ENCODE peak calls at places on chromosomes 12 and 14, in ten cellular contexts. S is neuronal stem cell, M is AG09319, H is NCI-H1092 treated with DMSO at 0.1 percent for 48 hours, F is T-helper 9 cell, Q is DMS 273 treated with DMSO at 0.1 percent for 48 hours, L is ovary, G is glutamatergic neuron, N is right cardiac atrium, B is choroid plexus epithelial cell. E is an unnamed sample.

GRCh38 chr14:73973497-73973896 is 23.4 kb downstream of the COQ6 start:
- DNase-seq in S (no peak), M (no peak), H (no peak), F (no peak), Q (no peak), L (no peak), G (no peak), N (no peak), B (no peak), E (no peak)

GRCh38 chr12:49937639-49938300 is 12.8 kb upstream of the AQP2 start:
- DNase-seq in S (no peak), M (no peak), H (no peak), F (no peak), Q (no peak), L (no peak), G (no peak), N (no peak), B (no peak), E (no peak)

GRCh38 chr12:129887047-129887568 is 16.7 kb downstream of the TMEM132D start:
- DNase-seq in S (no peak), M (no peak), H (peak), F (no peak), Q (no peak), L (no peak), G (peak), N (no peak), B (peak), E (no peak)

GRCh38 chr12:25025260-25025659 is 76.4 kb upstream of the BCAT1 start:
- DNase-seq in S (peak), M (no peak), H (no peak), F (no peak), Q (no peak), L (no peak), G (no peak), N (no peak), B (no peak), E (no peak)

GRCh38 chr12:55705802-55706402 is 1.8 kb downstream of the ITGA7 start:
- DNase-seq in S (no peak), M (no peak), H (no peak), F (peak), Q (no peak), L (no peak), G (no peak), N (peak), B (no peak), E (no peak)

GRCh38 chr14:37278673-37279538 is 81.2 kb downstream of the MIPOL1 start:
- DNase-seq in S (no peak), M (no peak), H (no peak), F (no peak), Q (no peak), L (no peak), G (no peak), N (no peak), B (no peak), E (no peak)

GRCh38 chr12:124264089-124264795 is 30.7 kb upstream of the RFLNA start:
- DNase-seq in S (no peak), M (no peak), H (no peak), F (no peak), Q (no peak), L (no peak), G (no peak), N (no peak), B (no peak), E (no peak)

GRCh38 chr14:94225460-94225989 is 51.4 kb downstream of the PPP4R4 start:
- DNase-seq in S (no peak), M (no peak), H (no peak), F (no peak), Q (no peak), L (no peak), G (no peak), N (no peak), B (no peak), E (no peak)

GRCh38 chr14:88168498-88169165 is 154.4 kb downstream of the KCNK10 start:
- DNase-seq in S (no peak), M (no peak), H (peak), F (peak), Q (no peak), L (no peak), G (peak), N (no peak), B (peak), E (peak)

GRCh38 chr12:114480309-114481199 is 74.6 kb upstream of the TBX5 start:
- DNase-seq in S (no peak), M (no peak), H (no peak), F (no peak), Q (no peak), L (no peak), G (no peak), N (no peak), B (peak), E (no peak)

GRCh38 chr14:26621807-26622560 is 24.2 kb upstream of the NOVA1 start:
- DNase-seq in S (peak), M (no peak), H (no peak), F (no peak), Q (no peak), L (no peak), G (no peak), N (no peak), B (peak), E (no peak)

GRCh38 chr12:53999596-54000104 is 311 bp upstream of the HOXC9 start:
- DNase-seq in S (no peak), M (no peak), H (peak), F (no peak), Q (no peak), L (peak), G (peak), N (no peak), B (no peak), E (no peak)

GRCh38 chr12:17216156-17216555 is 610.2 kb upstream of the LMO3 start:
- DNase-seq in S (no peak), M (no peak), H (no peak), F (no peak), Q (no peak), L (no peak), G (no peak), N (no peak), B (no peak), E (no peak)

GRCh38 chr12:78914859-78915331 is 50.3 kb downstream of the SYT1 start:
- DNase-seq in S (no peak), M (no peak), H (no peak), F (no peak), Q (no peak), L (no peak), G (no peak), N (no peak), B (no peak), E (no peak)

GRCh38 chr14:29857545-29857944 is 70.1 kb downstream of the PRKD1 start:
- DNase-seq in S (no peak), M (no peak), H (no peak), F (no peak), Q (no peak), L (no peak), G (no peak), N (no peak), B (peak), E (no peak)

GRCh38 chr12:56682323-56682722 is 5.8 kb downstream of the PTGES3 start:
- DNase-seq in S (no peak), M (no peak), H (no peak), F (no peak), Q (no peak), L (no peak), G (no peak), N (peak), B (no peak), E (no peak)

GRCh38 chr12:16030729-16031128 is 119.6 kb downstream of the DERA start:
- DNase-seq in S (no peak), M (no peak), H (no peak), F (no peak), Q (no peak), L (no peak), G (no peak), N (no peak), B (peak), E (no peak)

GRCh38 chr14:103356151-103356766 is 22.2 kb downstream of the EIF5 start:
- DNase-seq in S (no peak), M (no peak), H (no peak), F (no peak), Q (no peak), L (no peak), G (no peak), N (no peak), B (peak), E (no peak)

GRCh38 chr12:87165733-87166375 is 863.3 kb downstream of the C12orf50 start:
- DNase-seq in S (no peak), M (no peak), H (no peak), F (no peak), Q (no peak), L (no peak), G (no peak), N (no peak), B (no peak), E (no peak)

GRCh38 chr12:77049767-77050353 is 15.5 kb downstream of the E2F7 start:
- DNase-seq in S (peak), M (peak), H (peak), F (no peak), Q (peak), L (no peak), G (no peak), N (no peak), B (peak), E (peak)

GRCh38 chr12:75471928-75472865 is 8.4 kb upstream of the GLIPR1 start:
- DNase-seq in S (no peak), M (no peak), H (no peak), F (no peak), Q (no peak), L (no peak), G (no peak), N (no peak), B (no peak), E (no peak)

GRCh38 chr12:6295187-6295811 is 15.2 kb upstream of the PLEKHG6 start:
- DNase-seq in S (no peak), M (peak), H (no peak), F (no peak), Q (no peak), L (no peak), G (no peak), N (no peak), B (peak), E (no peak)

GRCh38 chr14:64952598-64953309 is 10.2 kb upstream of the GPX2 start:
- DNase-seq in S (no peak), M (no peak), H (no peak), F (no peak), Q (no peak), L (no peak), G (no peak), N (no peak), B (peak), E (no peak)

GRCh38 chr12:69982081-69982480 is 157.1 kb downstream of the MYRFL start:
- DNase-seq in S (no peak), M (peak), H (no peak), F (no peak), Q (no peak), L (no peak), G (no peak), N (no peak), B (no peak), E (no peak)

GRCh38 chr14:29216774-29217232 is 450.2 kb downstream of the FOXG1 start:
- DNase-seq in S (no peak), M (no peak), H (peak), F (no peak), Q (no peak), L (no peak), G (no peak), N (no peak), B (no peak), E (no peak)

GRCh38 chr12:52417742-52418141 is 11.6 kb upstream of the KRT82 start:
- DNase-seq in S (no peak), M (no peak), H (no peak), F (no peak), Q (no peak), L (no peak), G (no peak), N (no peak), B (no peak), E (no peak)

GRCh38 chr12:117134059-117134458 is 34.8 kb upstream of the TESC start:
- DNase-seq in S (no peak), M (no peak), H (no peak), F (peak), Q (peak), L (no peak), G (no peak), N (no peak), B (no peak), E (peak)